ENCODE peak calls at places on chromosome 3, in four cellular contexts. One of them, this sample, is unnamed.

GRCh38 chr3:126156468-126156867 is 23.9 kb downstream of the ALDH1L1 start:
- DNase-seq in GM12865: peak
- DNase-seq in PC-9: no peak
- DNase-seq in AG10803: no peak
- DNase-seq in this sample: no peak

GRCh38 chr3:33231755-33232465 is 13.3 kb upstream of the SUSD5 start:
- DNase-seq in GM12865: no peak
- DNase-seq in PC-9: no peak
- DNase-seq in AG10803: no peak
- DNase-seq in this sample: no peak

GRCh38 chr3:138461696-138462295 is 27.4 kb downstream of the ESYT3 start:
- DNase-seq in PC-9: no peak
- DNase-seq in AG10803: no peak
- DNase-seq in GM12865: no peak
- DNase-seq in this sample: no peak

GRCh38 chr3:196609815-196610515 is 29.5 kb upstream of the NRROS start:
- DNase-seq in GM12865: no peak
- DNase-seq in PC-9: no peak
- DNase-seq in AG10803: no peak
- DNase-seq in this sample: no peak

GRCh38 chr3:51966016-51966415 is 1.2 kb downstream of the PCBP4 start:
- DNase-seq in PC-9: no peak
- DNase-seq in GM12865: no peak
- DNase-seq in AG10803: no peak
- DNase-seq in this sample: no peak

GRCh38 chr3:141782386-141782932 is 19.3 kb downstream of the GRK7 start:
- DNase-seq in PC-9: peak
- DNase-seq in GM12865: no peak
- DNase-seq in AG10803: no peak
- DNase-seq in this sample: no peak

GRCh38 chr3:25696019-25696418 is 31.3 kb upstream of the TOP2B start:
- DNase-seq in PC-9: no peak
- DNase-seq in GM12865: no peak
- DNase-seq in AG10803: no peak
- DNase-seq in this sample: no peak

GRCh38 chr3:43894176-43895049 is 203.7 kb downstream of the ABHD5 start:
- DNase-seq in GM12865: peak
- DNase-seq in PC-9: peak
- DNase-seq in AG10803: peak
- DNase-seq in this sample: no peak

GRCh38 chr3:105343991-105344390 is 22.7 kb upstream of the ALCAM start:
- DNase-seq in AG10803: no peak
- DNase-seq in GM12865: no peak
- DNase-seq in PC-9: no peak
- DNase-seq in this sample: no peak

GRCh38 chr3:18847583-18848197 is 300.6 kb upstream of the KCNH8 start:
- DNase-seq in AG10803: no peak
- DNase-seq in GM12865: peak
- DNase-seq in PC-9: no peak
- DNase-seq in this sample: peak

GRCh38 chr3:59245300-59245878 is 195.6 kb upstream of the CFAP20DC start:
- DNase-seq in AG10803: no peak
- DNase-seq in PC-9: no peak
- DNase-seq in GM12865: no peak
- DNase-seq in this sample: no peak

GRCh38 chr3:49656541-49657112 is 17.5 kb upstream of the APEH start:
- DNase-seq in GM12865: no peak
- DNase-seq in PC-9: no peak
- DNase-seq in AG10803: no peak
- DNase-seq in this sample: no peak

GRCh38 chr3:142445816-142446254 is 2.0 kb downstream of the XRN1 start:
- DNase-seq in PC-9: no peak
- DNase-seq in GM12865: peak
- DNase-seq in AG10803: peak
- DNase-seq in this sample: no peak

GRCh38 chr3:181570472-181570871 is 141.3 kb upstream of the SOX2 start:
- DNase-seq in AG10803: no peak
- DNase-seq in PC-9: no peak
- DNase-seq in GM12865: no peak
- DNase-seq in this sample: no peak

GRCh38 chr3:87993566-87993965 is 65.2 kb downstream of the CGGBP1 start:
- DNase-seq in AG10803: no peak
- DNase-seq in PC-9: no peak
- DNase-seq in GM12865: no peak
- DNase-seq in this sample: no peak

GRCh38 chr3:30642715-30643361 is 36.4 kb downstream of the TGFBR2 start:
- DNase-seq in PC-9: no peak
- DNase-seq in GM12865: peak
- DNase-seq in AG10803: no peak
- DNase-seq in this sample: no peak

GRCh38 chr3:126212629-126213375 is 32.4 kb upstream of the ALDH1L1 start:
- DNase-seq in AG10803: peak
- DNase-seq in PC-9: peak
- DNase-seq in GM12865: no peak
- DNase-seq in this sample: no peak

GRCh38 chr3:175617247-175617646 is 758.1 kb downstream of the NAALADL2 start:
- DNase-seq in PC-9: no peak
- DNase-seq in GM12865: no peak
- DNase-seq in AG10803: no peak
- DNase-seq in this sample: no peak

GRCh38 chr3:43004282-43004681 is 25.2 kb downstream of the GASK1A start:
- DNase-seq in GM12865: no peak
- DNase-seq in AG10803: peak
- DNase-seq in PC-9: no peak
- DNase-seq in this sample: no peak

GRCh38 chr3:144662729-144663128 is 691.1 kb downstream of the DIPK2A start:
- DNase-seq in PC-9: no peak
- DNase-seq in AG10803: no peak
- DNase-seq in GM12865: no peak
- DNase-seq in this sample: no peak

GRCh38 chr3:14689247-14689980 is 14.5 kb downstream of the C3orf20 start:
- DNase-seq in GM12865: peak
- DNase-seq in AG10803: no peak
- DNase-seq in PC-9: no peak
- DNase-seq in this sample: no peak

GRCh38 chr3:183493296-183494045 is 62.0 kb downstream of the KLHL6 start:
- DNase-seq in AG10803: no peak
- DNase-seq in PC-9: no peak
- DNase-seq in GM12865: no peak
- DNase-seq in this sample: no peak

GRCh38 chr3:48564022-48564421 is 441 bp upstream of the UCN2 start:
- DNase-seq in GM12865: peak
- DNase-seq in AG10803: peak
- DNase-seq in PC-9: peak
- DNase-seq in this sample: no peak

GRCh38 chr3:31343075-31343474 is 189.7 kb upstream of the STT3B start:
- DNase-seq in AG10803: peak
- DNase-seq in PC-9: no peak
- DNase-seq in GM12865: no peak
- DNase-seq in this sample: no peak

GRCh38 chr3:61030469-61031035 is 220.7 kb downstream of the FHIT start:
- DNase-seq in PC-9: no peak
- DNase-seq in GM12865: no peak
- DNase-seq in AG10803: no peak
- DNase-seq in this sample: no peak

GRCh38 chr3:14175383-14176037 is 2.9 kb downstream of the XPC start:
- DNase-seq in AG10803: peak
- DNase-seq in PC-9: no peak
- DNase-seq in GM12865: peak
- DNase-seq in this sample: no peak

GRCh38 chr3:141436180-141436579 is 50.6 kb upstream of the RASA2 start:
- DNase-seq in PC-9: no peak
- DNase-seq in AG10803: no peak
- DNase-seq in GM12865: no peak
- DNase-seq in this sample: no peak

GRCh38 chr3:67531149-67532101 is 123.0 kb downstream of the SUCLG2 start:
- DNase-seq in GM12865: no peak
- DNase-seq in AG10803: peak
- DNase-seq in PC-9: no peak
- DNase-seq in this sample: no peak

GRCh38 chr3:67127254-67127653 is 129.1 kb downstream of the KBTBD8 start:
- DNase-seq in AG10803: no peak
- DNase-seq in GM12865: no peak
- DNase-seq in PC-9: no peak
- DNase-seq in this sample: no peak

GRCh38 chr3:195443391-195443989 is 670 bp upstream of the ACAP2 start:
- DNase-seq in PC-9: no peak
- DNase-seq in AG10803: no peak
- DNase-seq in GM12865: peak
- DNase-seq in this sample: no peak

GRCh38 chr3:171285287-171285686 is 174.9 kb downstream of the TNIK start:
- DNase-seq in PC-9: no peak
- DNase-seq in AG10803: no peak
- DNase-seq in GM12865: peak
- DNase-seq in this sample: no peak

GRCh38 chr3:184257083-184257915 is 4.1 kb downstream of the CAMK2N2 start:
- DNase-seq in GM12865: no peak
- DNase-seq in AG10803: no peak
- DNase-seq in PC-9: no peak
- DNase-seq in this sample: no peak

GRCh38 chr3:138418556-138419206 is 15.7 kb upstream of the ESYT3 start:
- DNase-seq in AG10803: no peak
- DNase-seq in PC-9: no peak
- DNase-seq in GM12865: no peak
- DNase-seq in this sample: no peak

GRCh38 chr3:14587733-14588360 is 47.7 kb upstream of the GRIP2 start:
- DNase-seq in GM12865: no peak
- DNase-seq in AG10803: peak
- DNase-seq in PC-9: no peak
- DNase-seq in this sample: peak

GRCh38 chr3:54987719-54988118 is 59.9 kb upstream of the LRTM1 start:
- DNase-seq in GM12865: no peak
- DNase-seq in PC-9: no peak
- DNase-seq in AG10803: no peak
- DNase-seq in this sample: no peak

GRCh38 chr3:117873236-117873635 is 1161.4 kb downstream of the IGSF11 start:
- DNase-seq in GM12865: no peak
- DNase-seq in AG10803: no peak
- DNase-seq in PC-9: no peak
- DNase-seq in this sample: no peak

GRCh38 chr3:141279074-141279945 is 47.7 kb downstream of the PXYLP1 start:
- DNase-seq in PC-9: no peak
- DNase-seq in GM12865: peak
- DNase-seq in AG10803: no peak
- DNase-seq in this sample: no peak

GRCh38 chr3:76096836-76097587 is 311.7 kb upstream of the ZNF717 start:
- DNase-seq in PC-9: no peak
- DNase-seq in AG10803: no peak
- DNase-seq in GM12865: no peak
- DNase-seq in this sample: no peak

GRCh38 chr3:23079976-23080375 is 123.2 kb upstream of the UBE2E2 start:
- DNase-seq in PC-9: peak
- DNase-seq in AG10803: no peak
- DNase-seq in GM12865: no peak
- DNase-seq in this sample: no peak
- H3K4me3 ChIP-seq in PC-9: peak
- H3K4me3 ChIP-seq in AG10803: no peak
- H3K4me3 ChIP-seq in GM12865: no peak
- H3K4me3 ChIP-seq in this sample: no peak

GRCh38 chr3:161695811-161696210 is 199.2 kb downstream of the OTOL1 start:
- DNase-seq in GM12865: no peak
- DNase-seq in AG10803: no peak
- DNase-seq in PC-9: no peak
- DNase-seq in this sample: no peak

DNA sequence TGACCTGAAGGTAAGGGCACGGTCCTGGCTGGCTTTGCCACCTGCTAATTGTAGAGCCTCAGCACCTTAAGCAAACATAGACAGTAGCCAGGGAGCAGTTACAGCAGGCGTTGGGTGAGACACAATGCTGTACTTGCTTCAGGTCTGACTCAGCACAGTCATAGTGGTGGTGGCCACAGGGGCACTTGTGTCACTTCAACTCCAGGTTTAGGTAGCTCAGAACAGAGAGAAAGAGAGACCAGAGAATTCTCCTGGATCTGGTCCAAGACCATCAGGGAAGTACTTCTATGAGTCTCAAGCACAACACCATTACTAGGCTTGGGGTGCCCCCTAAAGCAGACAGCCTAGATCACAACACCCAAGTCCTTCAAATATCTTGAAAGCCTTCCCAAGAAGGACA is 204.4 kb downstream of the OTOL1 start:
- DNase-seq in GM12865: peak
- DNase-seq in PC-9: no peak
- DNase-seq in AG10803: no peak
- DNase-seq in this sample: no peak
- TF ChIP-seq CTCF in GM12865: no peak
- TF ChIP-seq CTCF in PC-9: no peak
- TF ChIP-seq CTCF in AG10803: no peak
- TF ChIP-seq CTCF in this sample: no peak

DNA sequence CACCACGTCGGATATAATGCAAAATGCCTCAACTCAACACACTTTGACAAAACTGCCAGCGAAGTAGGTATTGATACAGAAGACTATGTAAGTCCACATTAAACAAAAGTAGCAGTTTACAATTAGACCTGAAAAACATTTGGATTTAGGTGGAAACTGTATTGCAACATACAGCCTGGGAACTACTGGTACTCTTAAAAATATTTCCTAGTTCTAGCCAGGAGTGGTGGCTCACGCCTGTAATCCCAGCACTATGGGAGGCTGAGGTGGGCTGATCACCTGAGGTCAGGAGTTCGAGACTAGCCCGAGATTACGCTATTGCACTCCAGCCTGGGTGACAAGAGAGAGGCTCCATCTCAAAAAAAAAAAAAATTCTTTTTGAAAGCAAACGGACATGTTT is 246.2 kb downstream of the ZBTB20 start:
- DNase-seq in GM12865: no peak
- DNase-seq in PC-9: no peak
- DNase-seq in AG10803: peak
- DNase-seq in this sample: no peak
- H3K4me3 ChIP-seq in GM12865: no peak
- H3K4me3 ChIP-seq in PC-9: no peak
- H3K4me3 ChIP-seq in AG10803: peak
- H3K4me3 ChIP-seq in this sample: peak

GRCh38 chr3:53842436-53843194 is 3.6 kb downstream of the CHDH start:
- DNase-seq in AG10803: peak
- DNase-seq in GM12865: peak
- DNase-seq in PC-9: no peak
- DNase-seq in this sample: peak
- TF ChIP-seq CTCF in AG10803: no peak
- TF ChIP-seq CTCF in GM12865: peak
- TF ChIP-seq CTCF in PC-9: no peak
- TF ChIP-seq CTCF in this sample: peak

DNA sequence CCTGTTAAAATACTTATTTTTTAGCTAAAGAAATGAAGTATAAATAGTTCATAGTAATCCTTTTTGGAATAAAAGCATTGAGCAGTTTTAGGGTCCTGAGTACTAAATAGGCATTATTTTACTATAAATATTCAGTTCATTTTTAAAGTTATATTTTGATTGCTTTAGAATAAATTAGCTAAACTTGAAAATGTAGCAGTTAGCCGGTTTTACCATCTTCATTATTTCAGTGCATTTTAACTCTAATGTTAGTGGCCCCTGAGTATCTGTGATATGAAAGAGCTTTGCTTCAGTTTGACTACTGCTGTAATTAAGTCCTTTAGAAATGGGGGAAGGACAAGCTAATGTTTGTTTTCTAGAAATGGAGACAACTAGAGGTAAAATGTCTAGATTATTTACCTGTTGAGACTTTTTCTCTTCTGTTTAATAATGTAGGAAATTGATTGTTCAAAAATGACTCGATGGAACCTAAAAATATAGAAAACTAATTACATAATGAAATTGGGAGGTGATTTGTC is 3.6 kb downstream of the SMC4 start:
- DNase-seq in PC-9: no peak
- DNase-seq in GM12865: no peak
- DNase-seq in AG10803: no peak
- DNase-seq in this sample: no peak
- H3K4me3 ChIP-seq in PC-9: peak
- H3K4me3 ChIP-seq in GM12865: peak
- H3K4me3 ChIP-seq in AG10803: peak
- H3K4me3 ChIP-seq in this sample: no peak